ENCODE peak calls at places on chromosomes 11 and 22, in four cellular contexts. R is cardiac fibroblast, Q is suprapubic skin, I is lower lobe of right lung. S is an unnamed sample.

GRCh38 chr22:20509344-20510047 is 2.1 kb downstream of the MED15 start:
- DNase-seq in R (peak; percentile 94), Q (peak; percentile 90), I (peak; percentile 80), S (peak; percentile 95)

GRCh38 chr11:76524919-76525318 is 80.1 kb downstream of the EMSY start:
- DNase-seq in R (peak; percentile 71), Q (no peak), I (no peak), S (peak; percentile 57)

GRCh38 chr22:20433191-20433590 is 4.4 kb downstream of the SCARF2 start:
- DNase-seq in R (no peak), Q (peak; percentile 48), I (peak; percentile 24), S (no peak)

GRCh38 chr22:35312198-35313059 is 12.7 kb downstream of the TOM1 start:
- DNase-seq in R (peak; percentile 18), Q (peak; percentile 71), I (no peak), S (no peak)

GRCh38 chr22:37403267-37403960 is 23.9 kb downstream of the ELFN2 start:
- DNase-seq in R (no peak), Q (no peak), I (no peak), S (no peak)

GRCh38 chr11:64237484-64237951 is 3.1 kb downstream of the VEGFB start:
- DNase-seq in R (no peak), Q (peak; percentile 81), I (peak; percentile 88), S (no peak)

GRCh38 chr22:49021097-49021925 is 806.4 kb downstream of the BRD1 start:
- DNase-seq in R (no peak), Q (peak; percentile 44), I (peak; percentile 37), S (no peak)

GRCh38 chr11:133746663-133747306 is 98.5 kb downstream of the SPATA19 start:
- DNase-seq in R (no peak), Q (no peak), I (no peak), S (no peak)

GRCh38 chr11:30735946-30736345 is 149.8 kb upstream of the MPPED2 start:
- DNase-seq in R (no peak), Q (no peak), I (no peak), S (no peak)

GRCh38 chr11:35584321-35584720 is 33.9 kb upstream of the FJX1 start:
- DNase-seq in R (peak; percentile 32), Q (no peak), I (no peak), S (peak; percentile 39)

GRCh38 chr22:23675502-23676415 is 15.1 kb upstream of the RGL4 start:
- DNase-seq in R (no peak), Q (peak; percentile 46), I (peak; percentile 74), S (no peak)

GRCh38 chr11:126355926-126356897 is 726 bp downstream of the ST3GAL4 start:
- DNase-seq in R (no peak), Q (peak; percentile 71), I (peak; percentile 66), S (no peak)

GRCh38 chr11:61967924-61968757 is 707 bp upstream of the FTH1 start:
- DNase-seq in R (peak; percentile 36), Q (peak; percentile 83), I (peak; percentile 80), S (peak; percentile 34)

GRCh38 chr11:96050435-96051182 is 126.7 kb upstream of the MTMR2 start:
- DNase-seq in R (peak; percentile 95), Q (no peak), I (no peak), S (peak; percentile 89)

GRCh38 chr11:67354314-67355022 is 1.1 kb upstream of the POLD4 start:
- DNase-seq in R (peak; percentile 96), Q (peak; percentile 81), I (peak; percentile 61), S (peak; percentile 97)

GRCh38 chr11:59224419-59224928 is 11.7 kb upstream of the MPEG1 start:
- DNase-seq in R (peak; percentile 92), Q (no peak), I (no peak), S (peak; percentile 80)

GRCh38 chr11:6544921-6545850 is 48.1 kb downstream of the DNHD1 start:
- DNase-seq in R (no peak), Q (no peak), I (no peak), S (no peak)

GRCh38 chr11:90220391-90220790 is 2.5 kb downstream of the CHORDC1 start:
- DNase-seq in R (peak; percentile 54), Q (no peak), I (no peak), S (peak; percentile 69)
- H3K4me3 ChIP-seq in R (no peak overlapping the region), Q (no peak overlapping the region), I (no peak overlapping the region), S (no peak overlapping the region)

DNA sequence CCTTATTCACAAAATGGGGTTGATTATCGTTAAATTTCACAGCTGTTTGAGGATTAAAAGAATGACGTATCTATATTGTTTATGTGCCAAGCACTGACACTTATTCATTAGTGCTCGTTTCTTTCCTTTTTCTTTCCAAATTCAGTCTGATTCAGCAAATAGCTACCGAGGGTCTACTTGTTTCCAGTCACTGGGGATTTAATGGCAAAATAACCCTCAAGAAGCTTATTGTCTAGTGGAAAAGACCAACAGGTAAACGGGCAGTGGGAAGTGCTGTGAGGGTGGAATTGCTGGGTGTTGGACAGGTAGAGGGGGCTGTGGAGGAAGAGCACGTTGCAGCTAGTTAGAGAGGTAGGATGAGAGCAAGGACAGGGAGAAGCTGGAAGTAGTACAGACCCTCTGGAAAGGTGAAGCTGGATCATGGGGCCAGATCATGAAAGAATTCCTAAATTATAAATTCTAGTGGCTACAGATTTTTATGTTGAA is 48.3 kb upstream of the BIRC3 start:
- DNase-seq in R (no peak), Q (no peak), I (no peak), S (no peak)
- H3K4me3 ChIP-seq in R (peak overlapping the region; percentile 46), Q (peak overlapping the region; percentile 54), I (peak overlapping the region; percentile 50), S (peak overlapping the region; percentile 56)

DNA sequence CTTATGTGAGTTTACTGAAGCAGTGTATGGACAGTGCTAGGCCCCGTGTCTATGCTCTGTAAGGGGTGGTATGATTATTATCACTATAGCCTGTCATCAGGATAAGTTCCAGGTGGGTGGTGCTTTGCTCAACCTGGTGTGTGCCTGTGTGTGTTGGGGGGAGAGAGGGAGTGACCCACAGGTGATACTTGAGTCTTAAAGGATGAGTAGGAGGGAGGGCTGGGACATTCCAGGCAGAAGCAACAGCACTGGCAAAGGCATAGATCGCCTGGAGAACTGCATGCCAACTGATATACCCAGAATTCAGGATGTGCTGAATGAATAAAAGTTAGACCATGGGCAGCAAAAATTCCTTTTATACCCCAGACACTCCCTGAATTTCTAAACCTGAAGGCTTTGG is 4.5 kb downstream of the KIAA1671 start:
- DNase-seq in R (no peak), Q (no peak), I (no peak), S (no peak)
- H3K4me3 ChIP-seq in R (no peak overlapping the region), Q (no peak overlapping the region), I (no peak overlapping the region), S (no peak overlapping the region)

GRCh38 chr22:17369553-17370035 is 334 bp downstream of the CECR2 start:
- DNase-seq in R (peak; percentile 53), Q (no peak), I (peak; percentile 68), S (peak; percentile 43)
- H3K4me3 ChIP-seq in R (peak overlapping the region; percentile 41), Q (peak overlapping the region; percentile 64), I (peak overlapping the region; percentile 65), S (peak overlapping the region; percentile 42)